ENCODE peak calls at places on chromosomes 11 and 22, in four cellular contexts. One of them, this sample, is unnamed.

GRCh38 chr22:30270841-30271240 is 4.2 kb upstream of the OSM start:
- DNase-seq in naive thymus-derived CD4-positive, alpha-beta T cell: no peak
- DNase-seq in activated naive CD4-positive, alpha-beta T cell treated with anti-CD3 and anti-CD28 coated beads, Interleukin-2, amount 10 ng/mL, durations not matched to agents 7 days and 5 days: no peak
- DNase-seq in iPS-NIHi11: no peak
- DNase-seq in this sample: no peak

GRCh38 chr22:23388492-23389009 is 191.5 kb downstream of the IGLL1 start:
- DNase-seq in iPS-NIHi11: no peak
- DNase-seq in naive thymus-derived CD4-positive, alpha-beta T cell: no peak
- DNase-seq in activated naive CD4-positive, alpha-beta T cell treated with anti-CD3 and anti-CD28 coated beads, Interleukin-2, amount 10 ng/mL, durations not matched to agents 7 days and 5 days: no peak
- DNase-seq in this sample: no peak

GRCh38 chr11:130414107-130415088 is 14.0 kb downstream of the ADAMTS8 start:
- DNase-seq in activated naive CD4-positive, alpha-beta T cell treated with anti-CD3 and anti-CD28 coated beads, Interleukin-2, amount 10 ng/mL, durations not matched to agents 7 days and 5 days: no peak
- DNase-seq in naive thymus-derived CD4-positive, alpha-beta T cell: no peak
- DNase-seq in iPS-NIHi11: no peak
- DNase-seq in this sample: no peak

GRCh38 chr11:47551086-47551485 is 1.8 kb downstream of the CELF1 start:
- DNase-seq in activated naive CD4-positive, alpha-beta T cell treated with anti-CD3 and anti-CD28 coated beads, Interleukin-2, amount 10 ng/mL, durations not matched to agents 7 days and 5 days: no peak
- DNase-seq in iPS-NIHi11: peak
- DNase-seq in naive thymus-derived CD4-positive, alpha-beta T cell: no peak
- DNase-seq in this sample: no peak

GRCh38 chr11:112273066-112273465 is 12.4 kb upstream of the PLET1 start:
- DNase-seq in naive thymus-derived CD4-positive, alpha-beta T cell: no peak
- DNase-seq in iPS-NIHi11: no peak
- DNase-seq in activated naive CD4-positive, alpha-beta T cell treated with anti-CD3 and anti-CD28 coated beads, Interleukin-2, amount 10 ng/mL, durations not matched to agents 7 days and 5 days: no peak
- DNase-seq in this sample: no peak

GRCh38 chr11:118820412-118821357 is 29.7 kb upstream of the DDX6 start:
- DNase-seq in activated naive CD4-positive, alpha-beta T cell treated with anti-CD3 and anti-CD28 coated beads, Interleukin-2, amount 10 ng/mL, durations not matched to agents 7 days and 5 days: no peak
- DNase-seq in iPS-NIHi11: peak
- DNase-seq in naive thymus-derived CD4-positive, alpha-beta T cell: no peak
- DNase-seq in this sample: peak

GRCh38 chr22:36201630-36202312 is at the start of gene APOL4:
- DNase-seq in naive thymus-derived CD4-positive, alpha-beta T cell: no peak
- DNase-seq in iPS-NIHi11: no peak
- DNase-seq in activated naive CD4-positive, alpha-beta T cell treated with anti-CD3 and anti-CD28 coated beads, Interleukin-2, amount 10 ng/mL, durations not matched to agents 7 days and 5 days: no peak
- DNase-seq in this sample: peak

GRCh38 chr11:7664867-7665266 is 8.4 kb downstream of the CYB5R2 start:
- DNase-seq in activated naive CD4-positive, alpha-beta T cell treated with anti-CD3 and anti-CD28 coated beads, Interleukin-2, amount 10 ng/mL, durations not matched to agents 7 days and 5 days: no peak
- DNase-seq in naive thymus-derived CD4-positive, alpha-beta T cell: no peak
- DNase-seq in iPS-NIHi11: no peak
- DNase-seq in this sample: no peak

GRCh38 chr11:106202935-106203620 is 125.6 kb downstream of the AASDHPPT start:
- DNase-seq in iPS-NIHi11: no peak
- DNase-seq in activated naive CD4-positive, alpha-beta T cell treated with anti-CD3 and anti-CD28 coated beads, Interleukin-2, amount 10 ng/mL, durations not matched to agents 7 days and 5 days: no peak
- DNase-seq in naive thymus-derived CD4-positive, alpha-beta T cell: no peak
- DNase-seq in this sample: no peak

GRCh38 chr11:94132823-94133408 is 4.3 kb downstream of the PANX1 start:
- DNase-seq in activated naive CD4-positive, alpha-beta T cell treated with anti-CD3 and anti-CD28 coated beads, Interleukin-2, amount 10 ng/mL, durations not matched to agents 7 days and 5 days: no peak
- DNase-seq in naive thymus-derived CD4-positive, alpha-beta T cell: no peak
- DNase-seq in iPS-NIHi11: no peak
- DNase-seq in this sample: no peak

GRCh38 chr22:41822289-41823057 is 10.4 kb upstream of the SREBF2 start:
- DNase-seq in activated naive CD4-positive, alpha-beta T cell treated with anti-CD3 and anti-CD28 coated beads, Interleukin-2, amount 10 ng/mL, durations not matched to agents 7 days and 5 days: peak
- DNase-seq in naive thymus-derived CD4-positive, alpha-beta T cell: peak
- DNase-seq in iPS-NIHi11: peak
- DNase-seq in this sample: no peak